ENCODE peak calls at places on chromosomes 5 and 9, in six cellular contexts. C is A549, H is K562, L is GM12878, S is endothelial cell of umbilical vein, G is HepG2. K is an unnamed sample.

GRCh38 chr5:76794871-76795270 is 24.0 kb upstream of the F2RL1 start:
- DNase-seq in H (no peak), C (no peak), G (no peak), L (no peak), S (no peak), K (no peak)

GRCh38 chr5:148403344-148403743 is 19.6 kb downstream of the FBXO38 start:
- DNase-seq in G (no peak), L (no peak), S (no peak), H (no peak), C (no peak), K (peak; percentile 68)

GRCh38 chr5:538271-538771 is 14.1 kb upstream of the SLC9A3 start:
- DNase-seq in G (no peak), S (no peak), C (no peak), L (no peak), H (no peak), K (no peak)

GRCh38 chr5:9877473-9877872 is 247.3 kb upstream of the TAS2R1 start:
- DNase-seq in L (no peak), G (no peak), C (no peak), H (no peak), S (no peak), K (no peak)

GRCh38 chr5:74257645-74258328 is 382.7 kb downstream of the ENC1 start:
- DNase-seq in C (no peak), H (peak; percentile 56), L (no peak), S (no peak), G (no peak), K (peak; percentile 93)

GRCh38 chr9:114522847-114523246 is 17.6 kb upstream of the WHRN start:
- DNase-seq in G (no peak), H (no peak), L (no peak), S (no peak), C (no peak), K (no peak)

GRCh38 chr9:113875917-113876805 is at the start of gene ZNF618:
- DNase-seq in G (no peak), S (peak; percentile 42), H (peak; percentile 32), L (no peak), C (peak; percentile 55), K (peak; percentile 55)

GRCh38 chr5:399296-400281 is 43.4 kb upstream of the EXOC3 start:
- DNase-seq in C (peak; percentile 35), L (peak; percentile 49), H (no peak), S (peak; percentile 96), G (peak; percentile 61), K (peak; percentile 100)

GRCh38 chr5:168723037-168723436 is 143.9 kb upstream of the PANK3 start:
- DNase-seq in H (no peak), G (no peak), C (no peak), S (no peak), L (no peak), K (no peak)

GRCh38 chr9:131394464-131395026 is 659 bp downstream of the PRRC2B start:
- DNase-seq in C (no peak), L (no peak), H (peak; percentile 64), G (no peak), S (peak; percentile 53), K (peak; percentile 63)

GRCh38 chr5:132680780-132681475 is 7.1 kb downstream of the IL4 start:
- DNase-seq in C (no peak), G (no peak), H (peak; percentile 51), L (no peak), S (no peak), K (no peak)

GRCh38 chr5:23147625-23148024 is 294.5 kb upstream of the CDH12 start:
- DNase-seq in S (no peak), H (no peak), G (no peak), L (no peak), C (no peak), K (no peak)

GRCh38 chr5:174981416-174981815 is 257.0 kb downstream of the MSX2 start:
- DNase-seq in C (no peak), S (no peak), G (no peak), L (no peak), H (no peak), K (no peak)

GRCh38 chr5:170115925-170116324 is 10.2 kb downstream of the FOXI1 start:
- DNase-seq in L (no peak), G (no peak), C (no peak), H (no peak), S (no peak), K (no peak)

GRCh38 chr9:133359420-133360175 is 3.2 kb downstream of the SURF2 start:
- DNase-seq in G (peak; percentile 49), S (no peak), H (peak; percentile 62), L (no peak), C (no peak), K (peak; percentile 57)

GRCh38 chr5:40823459-40823858 is 11.6 kb downstream of the RPL37 start:
- DNase-seq in L (no peak), C (no peak), H (no peak), S (no peak), G (no peak), K (no peak)

GRCh38 chr5:112795944-112796678 is 58.4 kb downstream of the APC start:
- DNase-seq in H (peak; percentile 39), S (peak; percentile 60), C (no peak), G (peak; percentile 19), L (no peak), K (no peak)

GRCh38 chr5:88952344-88952743 is 69.4 kb upstream of the MEF2C start:
- DNase-seq in S (peak; percentile 7), H (peak; percentile 65), L (no peak), G (no peak), C (no peak), K (no peak)

GRCh38 chr9:132800038-132800648 is 77.9 kb downstream of the AK8 start:
- DNase-seq in L (no peak), G (peak; percentile 54), H (peak; percentile 71), C (peak; percentile 51), S (peak; percentile 57), K (peak; percentile 68)

GRCh38 chr9:112542893-112543292 is 56.3 kb downstream of the KIAA1958 start:
- DNase-seq in C (no peak), G (no peak), S (no peak), H (no peak), L (no peak), K (no peak)

GRCh38 chr9:111945216-111945615 is 48.6 kb downstream of the UGCG start:
- DNase-seq in L (peak; percentile 65), H (no peak), C (no peak), G (no peak), S (peak; percentile 60), K (no peak)

DNA sequence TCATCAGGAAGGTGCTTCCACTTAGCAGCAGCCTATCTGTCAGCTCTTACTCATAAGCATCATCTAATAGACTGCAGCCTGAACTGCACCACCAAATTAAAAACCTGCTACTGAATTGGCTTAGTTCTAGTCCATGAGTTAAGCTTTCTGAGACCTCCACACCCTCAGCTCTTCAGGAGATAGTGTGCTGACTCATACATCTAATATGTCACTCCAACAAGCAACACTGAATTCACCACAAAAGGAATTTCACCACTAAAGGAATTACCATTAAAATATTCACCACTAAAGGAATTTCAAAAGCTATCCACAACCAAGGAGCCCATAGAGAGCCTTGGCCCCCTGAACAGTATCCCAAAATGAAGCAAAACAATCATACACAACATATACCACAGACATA is 418.5 kb upstream of the RORB start:
- DNase-seq in L (no peak), H (no peak), C (no peak), S (no peak), G (no peak), K (no peak)
- TF ChIP-seq MYC in L (no peak), H (no peak), C (no peak), S (no peak), G (no peak), K (no peak)

GRCh38 chr5:180873628-180874520 is 12.8 kb upstream of the ZFP62 start:
- DNase-seq in C (no peak), G (no peak), H (peak; percentile 88), L (peak; percentile 36), S (no peak), K (peak; percentile 92)
- TF ChIP-seq MYC in C (no peak), G (no peak), H (peak; percentile 66), L (no peak), S (no peak), K (no peak)

GRCh38 chr9:26723486-26723885 is 169.1 kb downstream of the CAAP1 start:
- DNase-seq in L (no peak), H (peak; percentile 21), C (peak; percentile 44), S (no peak), G (peak; percentile 20), K (peak; percentile 4)
- TF ChIP-seq MYC in L (no peak), H (no peak), C (no peak), S (no peak), G (no peak), K (no peak)

DNA sequence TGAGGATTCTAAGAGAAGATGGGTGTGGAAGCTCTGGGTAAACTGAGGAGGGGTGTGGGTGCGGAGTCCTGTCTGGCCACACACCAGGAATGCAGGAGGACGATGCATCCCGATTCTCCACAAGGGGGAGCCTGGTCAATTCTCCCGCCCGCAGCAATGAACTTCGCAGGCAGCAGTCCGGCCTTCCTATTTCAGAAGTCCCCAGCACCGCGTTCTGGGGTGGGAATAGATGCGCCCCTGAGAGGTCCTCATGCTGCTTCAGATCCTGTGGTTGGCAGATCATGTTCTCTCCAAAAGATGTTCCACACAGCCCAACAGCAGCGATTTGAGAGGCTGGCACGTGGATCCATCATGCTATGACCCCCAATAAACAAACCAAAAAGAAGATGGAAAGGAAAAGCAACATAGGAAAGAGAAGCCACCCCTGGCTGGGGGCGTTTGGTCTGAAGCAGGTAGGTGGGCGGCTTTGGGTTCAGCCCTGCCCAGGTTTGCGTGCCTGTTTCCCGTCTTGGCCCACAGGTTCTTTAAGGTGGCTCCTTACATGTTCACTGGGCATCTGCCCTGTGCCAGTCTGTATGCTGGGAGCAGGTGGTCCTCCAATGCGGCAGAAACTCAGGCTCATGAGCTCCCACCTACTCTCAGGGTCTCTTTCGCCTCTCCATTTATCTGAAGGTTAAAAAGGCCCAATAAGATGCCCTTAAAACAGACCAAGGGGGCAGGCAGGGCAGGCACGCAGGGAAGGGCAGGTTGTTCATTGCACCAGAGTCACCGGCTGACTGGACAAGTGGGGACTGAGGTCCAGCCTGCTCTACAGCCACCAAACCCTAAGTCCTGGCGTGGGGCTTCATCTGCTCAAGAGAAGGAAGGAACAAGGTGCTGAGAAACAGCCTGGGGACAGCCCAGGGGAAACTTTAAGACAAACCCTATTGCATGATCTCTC is 171.6 kb downstream of the PAX5 start:
- DNase-seq in S (peak; percentile 40), G (peak; percentile 46), C (peak; percentile 60), H (peak; percentile 42), L (no peak), K (peak; percentile 40)
- TF ChIP-seq MYC in S (no peak), G (no peak), C (no peak), H (no peak), L (no peak), K (no peak)

DNA sequence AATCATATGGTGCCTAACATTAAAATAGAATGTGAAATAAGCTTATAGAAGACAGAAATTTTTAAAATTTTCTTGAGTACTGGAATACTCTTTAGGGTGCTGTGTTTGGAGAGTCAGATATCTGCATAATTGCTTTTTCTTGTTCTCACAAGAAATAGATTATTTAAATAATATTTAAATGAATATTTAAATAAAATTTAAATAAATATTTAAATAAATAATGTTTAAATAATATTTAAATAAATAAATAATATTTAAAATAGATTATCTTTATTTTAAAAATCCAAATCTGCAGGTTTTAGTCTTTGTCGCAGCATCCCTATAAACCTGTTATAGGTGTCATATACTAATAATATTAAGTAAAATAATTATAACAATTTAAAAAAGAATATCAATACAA is 1589.4 kb downstream of the MAT2B start:
- DNase-seq in L (no peak), H (no peak), S (no peak), C (no peak), G (no peak), K (no peak)
- TF ChIP-seq MYC in L (no peak), H (no peak), S (no peak), C (no peak), G (no peak), K (no peak)

K was measured in NB4.